ENCODE peak calls at places on chromosomes 6 and 20, in nine cellular contexts. P, O, T, V, B, G, C, S and L are unnamed samples.

GRCh38 chr6:30075987-30076311 is 380 bp upstream of the RNF39 start:
- DNase-seq in C (no peak), O (no peak), T (peak), P (no peak), B (no peak), V (no peak), G (peak), S (no peak), L (no peak)

GRCh38 chr20:36645998-36646397 is at the start of gene SLA2:
- DNase-seq in V (no peak), O (no peak), B (peak), G (peak), T (no peak), P (no peak), C (no peak), S (no peak), L (peak)

GRCh38 chr6:7546832-7547714 is 5.6 kb downstream of the DSP start:
- DNase-seq in C (no peak), O (no peak), V (no peak), T (no peak), B (no peak), G (peak), S (no peak), P (no peak), L (no peak)

GRCh38 chr6:32852844-32853540 is 512 bp downstream of the TAP1 start:
- DNase-seq in P (peak), V (peak), S (peak), O (peak), B (peak), C (peak), T (peak), G (peak), L (no peak)

GRCh38 chr6:38179794-38180430 is 360.4 kb downstream of the ZFAND3 start:
- DNase-seq in C (no peak), V (no peak), O (no peak), T (no peak), B (no peak), G (no peak), S (no peak), P (no peak), L (no peak)

GRCh38 chr6:10556496-10557391 is 35.6 kb downstream of the GCNT2 start:
- DNase-seq in V (no peak), G (no peak), S (no peak), O (no peak), T (no peak), B (no peak), P (no peak), C (no peak), L (no peak)

GRCh38 chr20:36468149-36469000 is 72.9 kb upstream of the MYL9 start:
- DNase-seq in V (no peak), G (no peak), O (no peak), T (peak), P (peak), C (no peak), B (no peak), S (no peak), L (no peak)

GRCh38 chr6:89669002-89669401 is 30.5 kb upstream of the LYRM2 start:
- DNase-seq in T (peak), C (no peak), O (no peak), S (no peak), V (no peak), B (no peak), P (no peak), G (no peak), L (no peak)

GRCh38 chr6:166156942-166157341 is 10.7 kb downstream of the TBXT start:
- DNase-seq in C (no peak), P (no peak), V (no peak), S (peak), O (peak), G (no peak), T (peak), B (no peak), L (no peak)

GRCh38 chr6:91438570-91438969 is 851.7 kb upstream of the MAP3K7 start:
- DNase-seq in B (no peak), O (no peak), T (no peak), G (no peak), P (no peak), C (no peak), V (no peak), S (no peak), L (no peak)

GRCh38 chr6:134247271-134247833 is 70.6 kb downstream of the SGK1 start:
- DNase-seq in G (no peak), B (peak), T (no peak), S (no peak), V (no peak), C (peak), O (no peak), P (no peak), L (no peak)

GRCh38 chr6:125846292-125847024 is 55.7 kb downstream of the NCOA7 start:
- DNase-seq in P (no peak), V (no peak), C (no peak), T (no peak), G (no peak), B (no peak), O (no peak), S (no peak), L (no peak)

GRCh38 chr20:49608752-49609670 is 41.1 kb upstream of the PTGIS start:
- DNase-seq in P (peak), B (peak), C (peak), G (peak), S (peak), O (peak), T (peak), V (peak), L (peak)

GRCh38 chr6:155517282-155517681 is 61.6 kb upstream of the NOX3 start:
- DNase-seq in S (no peak), C (no peak), O (no peak), T (no peak), B (no peak), P (no peak), V (no peak), G (no peak), L (no peak)

GRCh38 chr6:16031278-16031981 is 97.5 kb upstream of the MYLIP start:
- DNase-seq in P (no peak), C (no peak), T (no peak), S (no peak), O (no peak), G (no peak), B (no peak), V (no peak), L (no peak)

GRCh38 chr6:43990627-43991619 is 136.3 kb downstream of the MRPL14 start:
- DNase-seq in S (peak), B (no peak), T (peak), V (peak), C (no peak), O (no peak), P (no peak), G (peak), L (peak)

GRCh38 chr6:147279423-147279822 is 75.2 kb downstream of the STXBP5 start:
- DNase-seq in S (no peak), B (no peak), V (no peak), G (no peak), C (no peak), T (peak), P (no peak), O (no peak), L (peak)

GRCh38 chr6:85464722-85465150 is 14.9 kb downstream of the NT5E start:
- DNase-seq in S (peak), O (peak), P (no peak), C (no peak), V (no peak), B (no peak), T (peak), G (no peak), L (peak)

GRCh38 chr6:39102024-39102820 is 12.8 kb downstream of the SAYSD1 start:
- DNase-seq in G (no peak), S (peak), P (no peak), V (peak), B (no peak), O (no peak), C (no peak), T (peak), L (no peak)

GRCh38 chr6:105272783-105273182 is 93.0 kb upstream of the POPDC3 start:
- DNase-seq in G (no peak), B (no peak), S (no peak), T (peak), C (no peak), V (no peak), O (no peak), P (no peak), L (no peak)

GRCh38 chr20:3168829-3169590 is 4.3 kb downstream of the LZTS3 start:
- DNase-seq in G (no peak), V (no peak), S (no peak), P (no peak), B (no peak), T (no peak), O (no peak), C (no peak), L (no peak)

GRCh38 chr6:16840291-16840690 is 79.0 kb upstream of the ATXN1 start:
- DNase-seq in B (no peak), O (no peak), C (no peak), P (no peak), T (no peak), G (no peak), S (no peak), V (no peak), L (no peak)

GRCh38 chr20:49381558-49382493 is 100.6 kb downstream of the KCNB1 start:
- DNase-seq in B (no peak), S (peak), O (peak), T (peak), G (peak), P (peak), C (no peak), V (peak), L (no peak)